ENCODE peak calls at places on chromosomes 1 and 21, in seven cellular contexts. K, A, W, Y, V, Z and H are unnamed samples.

GRCh38 chr1:59238993-59239392 is 57.9 kb upstream of the FGGY start:
- DNase-seq in Y (no peak), V (no peak), K (no peak), Z (no peak), W (no peak), A (no peak), H (no peak)

GRCh38 chr1:29850358-29850757 is 614.0 kb downstream of the PTPRU start:
- DNase-seq in A (no peak), K (no peak), V (no peak), Y (no peak), Z (no peak), W (no peak), H (no peak)

GRCh38 chr21:37546949-37547614 is 180.5 kb downstream of the DYRK1A start:
- DNase-seq in W (peak; percentile 74), V (no peak), K (no peak), Z (peak; percentile 26), A (no peak), Y (no peak), H (no peak)

GRCh38 chr1:24855474-24855873 is 74.6 kb downstream of the RUNX3 start:
- DNase-seq in Z (no peak), V (no peak), K (no peak), A (no peak), W (no peak), Y (no peak), H (no peak)

GRCh38 chr1:179353546-179353945 is 12.2 kb upstream of the AXDND1 start:
- DNase-seq in Y (peak; percentile 65), K (no peak), Z (peak; percentile 92), A (no peak), V (no peak), W (no peak), H (no peak)

GRCh38 chr1:189500777-189501176 is 976.9 kb downstream of the BRINP3 start:
- DNase-seq in V (no peak), Z (no peak), A (no peak), K (no peak), Y (no peak), W (no peak), H (no peak)

GRCh38 chr1:67608661-67609571 is 76.1 kb upstream of the GADD45A start:
- DNase-seq in V (no peak), A (no peak), W (no peak), Y (peak; percentile 66), K (no peak), Z (peak; percentile 7), H (no peak)

GRCh38 chr1:91608876-91609275 is 108.2 kb downstream of the CDC7 start:
- DNase-seq in K (no peak), A (no peak), W (no peak), Z (no peak), V (no peak), Y (no peak), H (no peak)

GRCh38 chr21:25708467-25709065 is 26.1 kb downstream of the ATP5PF start:
- DNase-seq in Z (peak; percentile 69), W (peak; percentile 28), Y (peak; percentile 14), A (peak; percentile 32), V (peak; percentile 51), K (no peak), H (peak; percentile 42)

GRCh38 chr1:25137106-25137505 is 95.2 kb downstream of the SYF2 start:
- DNase-seq in Z (no peak), A (no peak), W (no peak), V (no peak), Y (no peak), K (no peak), H (no peak)

GRCh38 chr1:99441234-99442095 is 177.2 kb downstream of the PLPPR4 start:
- DNase-seq in V (no peak), W (no peak), A (no peak), Y (no peak), Z (peak; percentile 17), K (no peak), H (no peak)

GRCh38 chr21:16213518-16213917 is 483.7 kb downstream of the USP25 start:
- DNase-seq in A (no peak), W (no peak), V (no peak), Y (no peak), Z (no peak), K (no peak), H (no peak)

GRCh38 chr1:188017921-188018320 is 1189.2 kb downstream of the PLA2G4A start:
- DNase-seq in W (no peak), V (no peak), Z (no peak), K (no peak), Y (no peak), A (no peak), H (no peak)

GRCh38 chr1:161702250-161702649 is 4.8 kb upstream of the FCRLA start:
- DNase-seq in V (no peak), W (no peak), K (no peak), A (peak; percentile 58), Z (no peak), Y (no peak), H (no peak)

GRCh38 chr1:220028496-220028895 is 17.8 kb downstream of the EPRS1 start:
- DNase-seq in K (no peak), A (no peak), V (no peak), Y (no peak), W (no peak), Z (no peak), H (no peak)

GRCh38 chr1:226406401-226406881 is 1.5 kb downstream of the PARP1 start:
- DNase-seq in V (no peak), W (no peak), K (no peak), Z (no peak), Y (no peak), A (no peak), H (no peak)

GRCh38 chr1:97332716-97333115 is 588.1 kb downstream of the DPYD start:
- DNase-seq in Z (peak; percentile 53), Y (no peak), A (no peak), W (no peak), V (no peak), K (no peak), H (no peak)

GRCh38 chr1:85274969-85275453 is 1.4 kb downstream of the BCL10 start:
- DNase-seq in Y (peak; percentile 66), V (no peak), K (no peak), W (no peak), Z (peak; percentile 70), A (peak; percentile 59), H (no peak)

GRCh38 chr1:9753121-9753531 is 70.6 kb downstream of the CLSTN1 start:
- DNase-seq in W (no peak), V (no peak), Y (no peak), Z (peak; percentile 88), A (no peak), K (no peak), H (no peak)

GRCh38 chr1:234564035-234565029 is 45.6 kb downstream of the IRF2BP2 start:
- DNase-seq in A (no peak), Z (peak; percentile 49), K (no peak), W (no peak), V (no peak), Y (no peak), H (no peak)

GRCh38 chr1:201164645-201165044 is 10.4 kb upstream of the TMEM9 start:
- DNase-seq in A (no peak), Y (no peak), Z (no peak), K (no peak), W (no peak), V (no peak), H (no peak)

GRCh38 chr1:153642161-153642560 is 8.3 kb downstream of the CHTOP start:
- DNase-seq in V (no peak), W (no peak), Y (no peak), Z (no peak), A (no peak), K (no peak), H (no peak)

GRCh38 chr1:30307182-30307581 is 416.2 kb downstream of the MATN1 start:
- DNase-seq in V (no peak), W (no peak), Y (no peak), K (no peak), Z (no peak), A (no peak), H (no peak)

GRCh38 chr1:177665935-177666334 is 303.9 kb downstream of the SEC16B start:
- DNase-seq in W (no peak), A (no peak), Y (no peak), Z (no peak), K (no peak), V (no peak), H (no peak)

GRCh38 chr21:44800103-44800502 is 1.5 kb downstream of the UBE2G2 start:
- DNase-seq in K (no peak), A (peak; percentile 63), Y (no peak), Z (peak; percentile 65), V (no peak), W (no peak), H (no peak)
- TF ChIP-seq CTCF in K (peak; percentile 23), A (peak; percentile 47), Y (peak; percentile 33), Z (peak; percentile 57), V (no peak), W (no peak), H (no peak)

GRCh38 chr1:151790071-151790939 is at the start of gene TDRKH:
- DNase-seq in V (peak; percentile 97), Z (peak; percentile 100), A (peak; percentile 98), K (peak; percentile 96), Y (peak; percentile 92), W (peak; percentile 98), H (peak; percentile 91)
- TF ChIP-seq CTCF in V (no peak), Z (no peak), A (peak; percentile 12), K (peak; percentile 38), Y (peak; percentile 9), W (no peak), H (no peak)

DNA sequence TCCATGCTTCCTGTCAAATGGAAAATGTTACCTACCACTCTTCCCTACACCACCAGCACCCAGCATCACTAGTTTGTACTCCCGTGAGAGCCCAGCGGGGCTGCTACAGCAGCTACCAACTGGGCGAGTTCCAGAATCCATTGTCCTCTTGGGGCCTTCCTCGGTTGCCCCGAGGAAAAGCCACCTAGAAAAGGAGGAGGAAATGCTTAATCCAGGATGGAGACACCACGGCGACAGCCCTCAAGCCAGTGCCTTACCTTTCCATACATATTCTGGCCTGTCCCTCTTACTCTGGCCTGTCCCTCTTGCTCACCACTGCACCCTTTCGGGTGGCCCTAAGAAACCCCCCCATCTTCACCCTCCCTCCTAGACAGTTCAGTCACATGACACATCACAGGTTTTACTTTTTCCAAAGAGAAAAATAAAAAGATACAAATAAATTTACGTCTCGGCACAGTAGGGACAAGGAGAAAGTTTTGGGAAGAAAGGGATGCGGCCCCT is 478 bp downstream of the RIT1 start:
- DNase-seq in A (peak; percentile 29), Z (peak; percentile 37), W (no peak), Y (no peak), V (peak; percentile 14), K (no peak), H (no peak)
- TF ChIP-seq CTCF in A (no peak), Z (peak; percentile 14), W (no peak), Y (no peak), V (no peak), K (peak; percentile 22), H (no peak)

GRCh38 chr1:15703562-15703961 is 19.4 kb downstream of the PLEKHM2 start:
- DNase-seq in K (peak; percentile 79), Y (peak; percentile 50), A (peak; percentile 57), Z (peak; percentile 93), V (no peak), W (no peak), H (peak; percentile 66)

GRCh38 chr1:15705184-15705566 is 21.1 kb downstream of the PLEKHM2 start:
- DNase-seq in Z (no peak), V (no peak), Y (no peak), A (no peak), K (no peak), W (no peak), H (no peak)

GRCh38 chr1:15704526-15705183 is 20.5 kb downstream of the PLEKHM2 start:
- DNase-seq in Y (no peak), K (no peak), W (no peak), Z (no peak), A (no peak), V (no peak), H (no peak)

GRCh38 chr1:15701784-15702183 is 17.7 kb downstream of the PLEKHM2 start:
- DNase-seq in K (no peak), W (no peak), Y (no peak), V (no peak), A (no peak), Z (no peak), H (no peak)

GRCh38 chr1:15702722-15703550 is 18.8 kb downstream of the PLEKHM2 start:
- DNase-seq in K (no peak), V (no peak), Z (peak; percentile 39), W (no peak), Y (no peak), A (no peak), H (no peak)
- TF ChIP-seq CTCF in K (peak; percentile 21), V (no peak), Z (peak; percentile 43), W (no peak), Y (peak; percentile 25), A (no peak), H (no peak)